ENCODE peak calls at places on chromosomes 7 and 10, in seven cellular contexts. S is ureter, M is COR-L47, C is T follicular helper cell, O is GM04504, D is BJ, E is GF-D8. P is an unnamed sample.

GRCh38 chr10:34635111-34635510 is 180.0 kb downstream of the PARD3 start:
- DNase-seq in D (no peak), C (no peak), M (no peak), E (no peak), O (no peak), S (no peak), P (no peak)

GRCh38 chr10:84685047-84685660 is 356.8 kb downstream of the CCSER2 start:
- DNase-seq in C (no peak), M (no peak), O (no peak), S (no peak), D (no peak), E (no peak), P (no peak)

GRCh38 chr10:131554821-131555220 is 243.3 kb upstream of the TCERG1L start:
- DNase-seq in D (no peak), C (no peak), M (no peak), E (no peak), S (no peak), O (no peak), P (no peak)

GRCh38 chr10:62352356-62352963 is 21.7 kb upstream of the ZNF365 start:
- DNase-seq in O (no peak), E (no peak), D (no peak), M (no peak), C (no peak), S (no peak), P (no peak)

GRCh38 chr7:43694399-43694748 is 34.9 kb downstream of the COA1 start:
- DNase-seq in M (no peak), E (no peak), S (no peak), C (no peak), D (peak), O (peak), P (no peak)

GRCh38 chr7:138886501-138886917 is 88.5 kb upstream of the ATP6V0A4 start:
- DNase-seq in M (peak), O (peak), E (peak), C (peak), D (no peak), S (no peak), P (peak)

GRCh38 chr7:80417211-80417793 is 94.6 kb downstream of the GNAT3 start:
- DNase-seq in D (no peak), S (no peak), O (no peak), M (no peak), C (no peak), E (no peak), P (no peak)

GRCh38 chr10:116298586-116298985 is 25.6 kb upstream of the GFRA1 start:
- DNase-seq in O (no peak), D (no peak), E (no peak), S (no peak), C (no peak), M (no peak), P (no peak)

GRCh38 chr10:6348091-6348862 is 145.5 kb downstream of the PFKFB3 start:
- DNase-seq in D (peak), E (peak), C (peak), S (no peak), O (peak), M (no peak), P (peak)

GRCh38 chr10:130747946-130748345 is 563.6 kb downstream of the TCERG1L start:
- DNase-seq in C (no peak), D (no peak), O (no peak), S (peak), E (no peak), M (no peak), P (no peak)

GRCh38 chr7:99249985-99250575 is 22.6 kb upstream of the MYH16 start:
- DNase-seq in D (no peak), M (no peak), S (no peak), O (no peak), C (no peak), E (no peak), P (no peak)